ENCODE peak calls at places on chromosomes 1 and 21, in six cellular contexts. V, P, N, I, W and U are unnamed samples.

GRCh38 chr1:155962599-155963211 is 15.6 kb downstream of the ARHGEF2 start:
- DNase-seq in N (no peak), W (peak; percentile 65), P (peak; percentile 73), I (no peak), V (no peak), U (no peak)

GRCh38 chr1:36829951-36830350 is 204.4 kb downstream of the GRIK3 start:
- DNase-seq in V (no peak), W (no peak), I (no peak), N (no peak), P (no peak), U (no peak)

GRCh38 chr21:14603202-14603601 is 57.1 kb upstream of the SAMSN1 start:
- DNase-seq in I (no peak), N (no peak), W (peak; percentile 73), P (peak; percentile 60), V (no peak), U (no peak)

GRCh38 chr1:226655251-226656163 is 83.6 kb downstream of the ITPKB start:
- DNase-seq in W (no peak), I (peak; percentile 54), P (no peak), N (no peak), V (no peak), U (no peak)

GRCh38 chr1:117312453-117313138 is 54.7 kb upstream of the MAN1A2 start:
- DNase-seq in P (peak; percentile 62), I (no peak), N (peak; percentile 21), V (no peak), W (peak; percentile 53), U (no peak)

GRCh38 chr1:204450461-204451257 is 39.0 kb upstream of the PPP1R15B start:
- DNase-seq in I (peak; percentile 89), N (peak; percentile 24), P (no peak), W (no peak), V (peak; percentile 28), U (no peak)

GRCh38 chr1:226872455-226872854 is 2.0 kb downstream of the PSEN2 start:
- DNase-seq in I (no peak), V (peak; percentile 85), W (peak; percentile 53), N (no peak), P (no peak), U (no peak)

GRCh38 chr1:246724725-246725095 is 501 bp downstream of the SCCPDH start:
- DNase-seq in P (peak; percentile 48), W (peak; percentile 36), N (peak; percentile 41), V (no peak), I (no peak), U (no peak)

GRCh38 chr1:19485362-19486187 is at the start of gene CAPZB:
- DNase-seq in V (peak; percentile 95), N (peak; percentile 97), P (peak; percentile 83), I (peak; percentile 98), W (peak; percentile 95), U (peak; percentile 80)

GRCh38 chr1:20724364-20725188 is 6.8 kb upstream of the KIF17 start:
- DNase-seq in V (no peak), N (no peak), P (no peak), I (peak; percentile 25), W (no peak), U (no peak)

DNA sequence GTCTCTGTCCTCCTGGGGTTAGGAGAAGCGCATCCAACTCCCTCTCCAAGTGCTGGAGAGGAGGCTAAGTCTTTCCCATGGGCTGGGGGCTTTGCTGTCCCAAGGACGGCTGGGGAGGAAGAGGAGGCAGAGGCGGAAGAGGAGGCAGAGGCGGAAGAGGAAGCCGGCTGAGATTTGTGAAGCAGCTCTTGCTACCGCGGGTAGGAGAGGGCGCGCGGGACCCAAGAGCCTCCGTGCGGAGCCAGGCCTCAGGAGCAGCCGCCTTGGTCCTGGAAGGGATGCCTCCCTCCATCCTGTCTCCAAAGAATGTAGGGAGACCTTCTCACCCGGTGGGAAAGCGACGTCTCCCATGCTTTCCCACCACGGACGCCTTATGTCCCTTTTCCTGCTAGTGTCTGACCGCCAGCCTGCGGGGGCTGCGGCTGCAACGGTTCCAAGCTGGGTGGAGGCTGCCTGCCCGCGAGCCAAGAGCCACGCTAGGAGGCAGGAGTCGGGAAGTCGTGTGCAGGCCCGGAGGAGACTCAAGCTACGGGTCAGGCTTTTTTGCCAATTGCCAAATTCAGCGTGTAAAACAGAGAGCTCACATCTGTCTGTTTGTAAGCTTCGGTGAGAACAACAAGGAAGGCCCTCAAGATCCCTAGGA is 320.3 kb downstream of the FAM72C start:
- DNase-seq in I (no peak), N (no peak), P (no peak), W (no peak), V (no peak), U (no peak)
- H3K27me3 ChIP-seq in I (peaks cover 3% of the 10 kb centered on the region), N (no peaks in the 10 kb centered on the region), P (no peaks in the 10 kb centered on the region), W (peaks cover 45% of the 10 kb centered on the region), V (no peaks in the 10 kb centered on the region), U (no peaks in the 10 kb centered on the region)

GRCh38 chr1:35769188-35769758 is 505 bp downstream of the CLSPN start:
- DNase-seq in V (peak; percentile 83), W (peak; percentile 91), I (peak; percentile 88), N (peak; percentile 97), P (peak; percentile 85), U (no peak)
- TF ChIP-seq CTCF in V (no peak), W (peak; percentile 23), I (no peak), N (peak; percentile 23), P (peak; percentile 4), U (no peak)

GRCh38 chr1:1161683-1162079 is 12.0 kb upstream of the TTLL10 start:
- DNase-seq in V (no peak), I (no peak), N (no peak), P (no peak), W (no peak), U (no peak)
- H3K27ac ChIP-seq in V (no peak overlapping the region), I (no peak overlapping the region), N (no peak overlapping the region), P (no peak overlapping the region), W (no peak overlapping the region), U (no peak overlapping the region)

GRCh38 chr1:153293480-153293775 is 19.3 kb downstream of the PGLYRP3 start:
- DNase-seq in P (no peak), W (no peak), N (no peak), I (no peak), V (no peak), U (no peak)
- H3K27me3 ChIP-seq in P (no peaks in the 10 kb centered on the region), W (no peaks in the 10 kb centered on the region), N (no peaks in the 10 kb centered on the region), I (no peaks in the 10 kb centered on the region), V (no peaks in the 10 kb centered on the region), U (no peaks in the 10 kb centered on the region)

GRCh38 chr1:243471754-243472725 is 216.2 kb downstream of the SDCCAG8 start:
- DNase-seq in W (no peak), P (peak; percentile 68), I (no peak), N (no peak), V (no peak), U (no peak)
- TF ChIP-seq CTCF in W (no peak), P (no peak), I (no peak), N (no peak), V (no peak), U (no peak)

GRCh38 chr21:27572681-27573080 is 605.8 kb upstream of the ADAMTS5 start:
- DNase-seq in P (peak; percentile 85), I (no peak), N (no peak), V (no peak), W (no peak), U (no peak)

GRCh38 chr21:27569831-27570230 is 602.9 kb upstream of the ADAMTS5 start:
- DNase-seq in W (no peak), N (no peak), P (no peak), V (no peak), I (no peak), U (no peak)

GRCh38 chr21:27570306-27570868 is 603.5 kb upstream of the ADAMTS5 start:
- DNase-seq in N (no peak), I (peak; percentile 76), P (peak; percentile 90), V (no peak), W (peak; percentile 95), U (peak; percentile 15)

GRCh38 chr21:27569091-27569490 is 602.2 kb upstream of the ADAMTS5 start:
- DNase-seq in I (no peak), W (no peak), V (no peak), N (no peak), P (peak; percentile 9), U (no peak)

DNA sequence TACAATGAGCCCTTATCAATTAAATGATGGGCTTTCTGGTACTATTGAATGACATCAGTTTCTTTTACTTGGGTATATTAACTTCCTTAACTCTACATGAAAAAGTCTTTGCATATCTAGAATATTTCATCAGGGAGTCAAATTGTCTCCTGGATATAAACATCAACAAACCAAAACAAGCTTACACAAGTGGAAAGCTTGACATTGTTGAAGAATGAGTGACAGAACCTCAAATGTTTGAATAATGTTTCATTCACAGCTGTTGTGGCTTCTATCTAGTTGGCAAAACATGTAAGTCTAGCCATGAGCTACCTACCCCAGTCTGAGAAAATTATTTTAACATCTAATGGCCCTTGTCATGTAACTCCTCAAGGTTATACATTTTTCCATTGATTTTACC is 604.8 kb upstream of the ADAMTS5 start:
- DNase-seq in I (no peak), W (no peak), P (peak; percentile 85), N (no peak), V (no peak), U (no peak)
- H3K27ac ChIP-seq in I (peak overlapping the region; percentile 47), W (no peak overlapping the region), P (peak overlapping the region; percentile 92), N (no peak overlapping the region), V (no peak overlapping the region), U (no peak overlapping the region)

DNA sequence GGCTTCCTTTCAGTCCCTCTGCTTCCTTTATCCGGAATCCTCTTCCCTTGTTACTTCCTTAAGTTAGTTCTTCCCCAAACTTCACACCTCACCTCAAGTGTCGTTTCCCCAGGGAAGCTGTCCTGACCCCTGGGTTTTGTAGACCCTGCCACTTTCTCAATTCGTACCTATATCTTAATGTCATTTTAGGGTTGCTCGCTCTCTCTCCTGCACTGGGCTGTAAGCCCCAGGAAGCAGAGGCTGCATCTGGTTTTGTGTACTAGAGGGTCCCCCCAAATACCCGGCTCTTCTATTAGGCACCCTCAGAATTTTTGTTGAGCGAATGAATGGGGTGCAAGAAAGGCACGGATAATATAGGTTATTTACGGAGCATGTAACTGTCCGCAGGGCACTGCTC is 603 bp upstream of the OPRD1 start:
- DNase-seq in N (no peak), V (no peak), W (no peak), P (no peak), I (no peak), U (no peak)
- H3K27me3 ChIP-seq in N (peaks cover 55% of the 10 kb centered on the region), V (no peaks in the 10 kb centered on the region), W (peaks cover 37% of the 10 kb centered on the region), P (peaks cover 27% of the 10 kb centered on the region), I (peaks cover 10% of the 10 kb centered on the region), U (no peaks in the 10 kb centered on the region)

GRCh38 chr1:236543065-236543669 is 19.4 kb downstream of the LGALS8 start:
- DNase-seq in N (peak; percentile 40), P (no peak), I (no peak), W (no peak), V (no peak), U (no peak)
- TF ChIP-seq CTCF in N (peak; percentile 38), P (no peak), I (no peak), W (peak; percentile 20), V (no peak), U (no peak)